ENCODE peak calls at places on chromosomes 12 and 14, in ten cellular contexts. One of them, this sample, is unnamed. For H3K9me3, the result is how much of the 10 kb centered on the place peaks cover.

GRCh38 chr14:58752782-58753181 is 115.0 kb downstream of the DACT1 start:
- DNase-seq in right lobe of liver: peak
- DNase-seq in HepG2: peak
- DNase-seq in cardiac muscle cell: peak
- DNase-seq in SJSA1: no peak
- DNase-seq in OCI-LY7: no peak
- DNase-seq in A549: peak
- DNase-seq in colonic mucosa: peak
- DNase-seq in WERI-Rb-1: no peak
- DNase-seq in left ventricle myocardium inferior: peak
- DNase-seq in this sample: no peak

GRCh38 chr12:106327256-106327852 is 24.8 kb downstream of the TCP11L2 start:
- DNase-seq in HepG2: no peak
- DNase-seq in WERI-Rb-1: no peak
- DNase-seq in left ventricle myocardium inferior: no peak
- DNase-seq in cardiac muscle cell: no peak
- DNase-seq in OCI-LY7: no peak
- DNase-seq in SJSA1: no peak
- DNase-seq in colonic mucosa: no peak
- DNase-seq in A549: no peak
- DNase-seq in right lobe of liver: no peak
- DNase-seq in this sample: no peak

GRCh38 chr12:81705586-81705985 is 53.6 kb downstream of the PPFIA2 start:
- DNase-seq in colonic mucosa: no peak
- DNase-seq in OCI-LY7: no peak
- DNase-seq in SJSA1: no peak
- DNase-seq in A549: no peak
- DNase-seq in HepG2: no peak
- DNase-seq in cardiac muscle cell: no peak
- DNase-seq in left ventricle myocardium inferior: no peak
- DNase-seq in WERI-Rb-1: no peak
- DNase-seq in right lobe of liver: no peak
- DNase-seq in this sample: no peak

GRCh38 chr12:66653801-66654200 is 25.1 kb downstream of the GRIP1 start:
- DNase-seq in colonic mucosa: no peak
- DNase-seq in right lobe of liver: no peak
- DNase-seq in cardiac muscle cell: no peak
- DNase-seq in left ventricle myocardium inferior: no peak
- DNase-seq in OCI-LY7: no peak
- DNase-seq in WERI-Rb-1: no peak
- DNase-seq in A549: no peak
- DNase-seq in SJSA1: no peak
- DNase-seq in HepG2: no peak
- DNase-seq in this sample: peak

GRCh38 chr14:73774244-73774575 is 60.0 kb upstream of the PNMA1 start:
- DNase-seq in WERI-Rb-1: no peak
- DNase-seq in colonic mucosa: no peak
- DNase-seq in cardiac muscle cell: no peak
- DNase-seq in HepG2: no peak
- DNase-seq in SJSA1: no peak
- DNase-seq in OCI-LY7: peak
- DNase-seq in A549: no peak
- DNase-seq in right lobe of liver: peak
- DNase-seq in left ventricle myocardium inferior: no peak
- DNase-seq in this sample: peak

GRCh38 chr12:29066061-29066588 is 83.0 kb upstream of the FAR2 start:
- DNase-seq in A549: no peak
- DNase-seq in HepG2: no peak
- DNase-seq in colonic mucosa: no peak
- DNase-seq in right lobe of liver: no peak
- DNase-seq in SJSA1: peak
- DNase-seq in cardiac muscle cell: peak
- DNase-seq in OCI-LY7: no peak
- DNase-seq in WERI-Rb-1: no peak
- DNase-seq in left ventricle myocardium inferior: no peak
- DNase-seq in this sample: no peak

GRCh38 chr12:65695077-65695865 is 129.0 kb upstream of the HMGA2 start:
- DNase-seq in left ventricle myocardium inferior: no peak
- DNase-seq in right lobe of liver: peak
- DNase-seq in HepG2: peak
- DNase-seq in colonic mucosa: no peak
- DNase-seq in cardiac muscle cell: peak
- DNase-seq in OCI-LY7: no peak
- DNase-seq in WERI-Rb-1: no peak
- DNase-seq in SJSA1: peak
- DNase-seq in A549: peak
- DNase-seq in this sample: peak

GRCh38 chr12:97306121-97306520 is 156.5 kb upstream of the RMST start:
- DNase-seq in A549: no peak
- DNase-seq in SJSA1: no peak
- DNase-seq in OCI-LY7: peak
- DNase-seq in right lobe of liver: no peak
- DNase-seq in left ventricle myocardium inferior: no peak
- DNase-seq in HepG2: no peak
- DNase-seq in WERI-Rb-1: no peak
- DNase-seq in cardiac muscle cell: no peak
- DNase-seq in colonic mucosa: no peak
- DNase-seq in this sample: peak

GRCh38 chr12:117567644-117568043 is 206.2 kb upstream of the NOS1 start:
- DNase-seq in SJSA1: no peak
- DNase-seq in right lobe of liver: no peak
- DNase-seq in cardiac muscle cell: no peak
- DNase-seq in OCI-LY7: no peak
- DNase-seq in colonic mucosa: no peak
- DNase-seq in WERI-Rb-1: no peak
- DNase-seq in left ventricle myocardium inferior: no peak
- DNase-seq in A549: no peak
- DNase-seq in HepG2: no peak
- DNase-seq in this sample: no peak

DNA sequence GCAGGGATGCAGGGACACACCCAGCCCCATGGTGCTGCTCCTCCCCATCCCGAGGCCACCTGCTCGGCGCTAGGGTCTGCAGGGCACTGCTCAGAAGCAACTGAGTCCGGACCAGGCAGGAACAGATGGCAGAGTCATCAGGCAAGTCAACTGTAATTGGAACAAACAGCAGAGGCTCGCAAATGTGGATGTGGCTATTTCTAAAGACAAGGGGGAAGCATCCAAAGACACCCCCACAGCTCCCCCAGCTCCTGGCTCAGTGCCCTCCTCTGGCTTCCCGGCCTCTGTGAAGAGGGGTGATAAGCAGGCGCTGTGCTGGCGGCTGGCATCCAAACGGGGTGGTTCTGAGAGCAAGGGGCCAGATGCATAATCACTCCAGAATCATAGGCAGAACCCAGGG is 125.6 kb downstream of the PIWIL1 start:
- DNase-seq in left ventricle myocardium inferior: no peak
- DNase-seq in HepG2: no peak
- DNase-seq in SJSA1: no peak
- DNase-seq in OCI-LY7: no peak
- DNase-seq in A549: no peak
- DNase-seq in cardiac muscle cell: no peak
- DNase-seq in colonic mucosa: no peak
- DNase-seq in right lobe of liver: peak
- DNase-seq in WERI-Rb-1: peak
- DNase-seq in this sample: no peak
- H3K9me3 ChIP-seq in left ventricle myocardium inferior: under half
- H3K9me3 ChIP-seq in HepG2: under half
- H3K9me3 ChIP-seq in SJSA1: under half
- H3K9me3 ChIP-seq in OCI-LY7: under half
- H3K9me3 ChIP-seq in A549: under half
- H3K9me3 ChIP-seq in cardiac muscle cell: under half
- H3K9me3 ChIP-seq in colonic mucosa: under half
- H3K9me3 ChIP-seq in right lobe of liver: under half
- H3K9me3 ChIP-seq in WERI-Rb-1: under half
- H3K9me3 ChIP-seq in this sample: under half

DNA sequence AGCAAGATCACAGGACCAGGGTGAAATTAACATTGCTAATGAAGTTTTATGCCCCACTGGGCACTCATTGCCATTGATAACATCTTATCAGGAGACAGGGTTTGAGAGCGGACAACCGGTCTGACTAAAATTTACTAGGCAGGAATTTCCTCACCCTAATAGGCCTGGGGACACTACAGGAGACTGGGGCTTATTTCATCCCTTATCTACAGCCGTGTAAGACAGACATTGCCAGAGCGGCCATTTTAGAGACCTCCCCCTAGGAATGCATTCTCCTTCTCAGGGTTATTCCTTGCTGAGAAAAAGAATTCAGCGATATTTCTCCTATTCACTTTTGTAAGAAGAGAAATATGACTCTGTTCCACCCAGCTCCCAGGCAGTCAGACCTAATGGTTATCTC is 8.3 kb downstream of the OR4K17 start:
- DNase-seq in HepG2: no peak
- DNase-seq in left ventricle myocardium inferior: no peak
- DNase-seq in colonic mucosa: no peak
- DNase-seq in right lobe of liver: no peak
- DNase-seq in SJSA1: no peak
- DNase-seq in A549: no peak
- DNase-seq in OCI-LY7: peak
- DNase-seq in WERI-Rb-1: no peak
- DNase-seq in cardiac muscle cell: no peak
- DNase-seq in this sample: no peak
- H3K9me3 ChIP-seq in HepG2: under half
- H3K9me3 ChIP-seq in left ventricle myocardium inferior: half or more
- H3K9me3 ChIP-seq in colonic mucosa: under half
- H3K9me3 ChIP-seq in right lobe of liver: under half
- H3K9me3 ChIP-seq in SJSA1: under half
- H3K9me3 ChIP-seq in A549: under half
- H3K9me3 ChIP-seq in OCI-LY7: under half
- H3K9me3 ChIP-seq in WERI-Rb-1: under half
- H3K9me3 ChIP-seq in cardiac muscle cell: under half
- H3K9me3 ChIP-seq in this sample: half or more

GRCh38 chr14:65211341-65211987 is 109.1 kb upstream of the MAX start:
- DNase-seq in WERI-Rb-1: no peak
- DNase-seq in cardiac muscle cell: peak
- DNase-seq in A549: no peak
- DNase-seq in HepG2: peak
- DNase-seq in left ventricle myocardium inferior: no peak
- DNase-seq in SJSA1: peak
- DNase-seq in OCI-LY7: no peak
- DNase-seq in colonic mucosa: no peak
- DNase-seq in right lobe of liver: no peak
- DNase-seq in this sample: no peak

GRCh38 chr14:65210118-65210826 is 108.0 kb upstream of the MAX start:
- DNase-seq in right lobe of liver: no peak
- DNase-seq in colonic mucosa: no peak
- DNase-seq in left ventricle myocardium inferior: no peak
- DNase-seq in cardiac muscle cell: peak
- DNase-seq in SJSA1: no peak
- DNase-seq in HepG2: no peak
- DNase-seq in OCI-LY7: peak
- DNase-seq in WERI-Rb-1: no peak
- DNase-seq in A549: no peak
- DNase-seq in this sample: no peak

GRCh38 chr14:65208548-65208947 is 106.2 kb upstream of the MAX start:
- DNase-seq in colonic mucosa: no peak
- DNase-seq in cardiac muscle cell: no peak
- DNase-seq in OCI-LY7: peak
- DNase-seq in HepG2: no peak
- DNase-seq in left ventricle myocardium inferior: no peak
- DNase-seq in A549: no peak
- DNase-seq in right lobe of liver: no peak
- DNase-seq in WERI-Rb-1: no peak
- DNase-seq in SJSA1: no peak
- DNase-seq in this sample: no peak

GRCh38 chr14:65213316-65213715 is 111.0 kb upstream of the MAX start:
- DNase-seq in SJSA1: no peak
- DNase-seq in colonic mucosa: no peak
- DNase-seq in HepG2: no peak
- DNase-seq in left ventricle myocardium inferior: no peak
- DNase-seq in WERI-Rb-1: no peak
- DNase-seq in OCI-LY7: no peak
- DNase-seq in right lobe of liver: no peak
- DNase-seq in cardiac muscle cell: no peak
- DNase-seq in A549: no peak
- DNase-seq in this sample: no peak

DNA sequence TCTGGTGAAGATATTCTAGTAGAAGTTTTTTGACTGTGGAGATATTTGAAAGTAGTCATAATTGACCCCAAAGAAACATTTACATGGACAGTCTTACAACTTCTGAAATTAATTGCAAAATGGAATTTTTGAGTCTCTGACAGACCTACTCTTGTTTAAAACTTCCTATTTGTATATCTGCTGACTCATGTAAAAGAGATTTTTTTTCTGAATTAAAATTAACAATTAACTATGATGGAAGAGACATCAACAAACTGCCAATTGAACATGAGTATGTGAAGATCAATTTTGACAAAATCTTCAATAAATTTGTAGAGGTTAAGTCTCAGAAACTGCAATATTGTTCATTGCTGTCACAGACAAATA is 108.5 kb upstream of the MAX start:
- DNase-seq in colonic mucosa: no peak
- DNase-seq in right lobe of liver: no peak
- DNase-seq in A549: no peak
- DNase-seq in OCI-LY7: no peak
- DNase-seq in left ventricle myocardium inferior: no peak
- DNase-seq in SJSA1: no peak
- DNase-seq in HepG2: no peak
- DNase-seq in cardiac muscle cell: no peak
- DNase-seq in WERI-Rb-1: no peak
- DNase-seq in this sample: no peak
- H3K9me3 ChIP-seq in colonic mucosa: under half
- H3K9me3 ChIP-seq in right lobe of liver: under half
- H3K9me3 ChIP-seq in A549: under half
- H3K9me3 ChIP-seq in OCI-LY7: under half
- H3K9me3 ChIP-seq in left ventricle myocardium inferior: under half
- H3K9me3 ChIP-seq in SJSA1: under half
- H3K9me3 ChIP-seq in HepG2: under half
- H3K9me3 ChIP-seq in cardiac muscle cell: under half
- H3K9me3 ChIP-seq in WERI-Rb-1: under half
- H3K9me3 ChIP-seq in this sample: under half

GRCh38 chr12:34371050-34371449 is 348.8 kb downstream of the ALG10 start:
- DNase-seq in colonic mucosa: no peak
- DNase-seq in OCI-LY7: no peak
- DNase-seq in SJSA1: no peak
- DNase-seq in left ventricle myocardium inferior: no peak
- DNase-seq in cardiac muscle cell: no peak
- DNase-seq in HepG2: no peak
- DNase-seq in WERI-Rb-1: no peak
- DNase-seq in A549: no peak
- DNase-seq in right lobe of liver: no peak
- DNase-seq in this sample: no peak
- H3K9me3 ChIP-seq in colonic mucosa: under half
- H3K9me3 ChIP-seq in OCI-LY7: under half
- H3K9me3 ChIP-seq in SJSA1: under half
- H3K9me3 ChIP-seq in left ventricle myocardium inferior: half or more
- H3K9me3 ChIP-seq in cardiac muscle cell: under half
- H3K9me3 ChIP-seq in HepG2: under half
- H3K9me3 ChIP-seq in WERI-Rb-1: under half
- H3K9me3 ChIP-seq in A549: under half
- H3K9me3 ChIP-seq in right lobe of liver: under half
- H3K9me3 ChIP-seq in this sample: under half

This sample was measured in endodermal cell.